ENCODE peak calls at places on chromosomes 7 and 10, in six cellular contexts. One of them, this sample, is unnamed. For H3K9me3 and H3K36me3, the result is how much of the 10 kb centered on the place peaks cover.

GRCh38 chr7:29285861-29286260 is 91.3 kb downstream of the CHN2 start:
- DNase-seq in cardiac muscle cell: no peak
- DNase-seq in fibroblast of lung: no peak
- DNase-seq in SJSA1: no peak
- DNase-seq in CD4-positive, alpha-beta memory T cell: no peak
- DNase-seq in colonic mucosa: no peak
- DNase-seq in this sample: no peak

GRCh38 chr7:28890137-28890536 is 68.0 kb downstream of the TRIL start:
- DNase-seq in cardiac muscle cell: no peak
- DNase-seq in colonic mucosa: no peak
- DNase-seq in SJSA1: no peak
- DNase-seq in CD4-positive, alpha-beta memory T cell: no peak
- DNase-seq in fibroblast of lung: no peak
- DNase-seq in this sample: no peak

GRCh38 chr7:130667593-130668257 is 823 bp downstream of the COPG2 start:
- DNase-seq in fibroblast of lung: peak
- DNase-seq in colonic mucosa: no peak
- DNase-seq in SJSA1: no peak
- DNase-seq in CD4-positive, alpha-beta memory T cell: no peak
- DNase-seq in cardiac muscle cell: peak
- DNase-seq in this sample: no peak

GRCh38 chr7:102463841-102464576 is 654 bp downstream of the ALKBH4 start:
- DNase-seq in cardiac muscle cell: peak
- DNase-seq in CD4-positive, alpha-beta memory T cell: no peak
- DNase-seq in fibroblast of lung: no peak
- DNase-seq in SJSA1: no peak
- DNase-seq in colonic mucosa: no peak
- DNase-seq in this sample: no peak

GRCh38 chr10:124152781-124153600 is 59.6 kb upstream of the CHST15 start:
- DNase-seq in fibroblast of lung: peak
- DNase-seq in SJSA1: peak
- DNase-seq in CD4-positive, alpha-beta memory T cell: peak
- DNase-seq in cardiac muscle cell: peak
- DNase-seq in colonic mucosa: peak
- DNase-seq in this sample: peak

GRCh38 chr7:136971776-136972175 is 103.3 kb downstream of the CHRM2 start:
- DNase-seq in cardiac muscle cell: no peak
- DNase-seq in colonic mucosa: no peak
- DNase-seq in CD4-positive, alpha-beta memory T cell: no peak
- DNase-seq in fibroblast of lung: peak
- DNase-seq in SJSA1: no peak
- DNase-seq in this sample: no peak

GRCh38 chr7:100568936-100569844 is 4.5 kb downstream of the SAP25 start:
- DNase-seq in cardiac muscle cell: peak
- DNase-seq in fibroblast of lung: no peak
- DNase-seq in CD4-positive, alpha-beta memory T cell: peak
- DNase-seq in colonic mucosa: peak
- DNase-seq in SJSA1: peak
- DNase-seq in this sample: no peak

GRCh38 chr7:75772081-75773077 is at the start of gene CCL26:
- DNase-seq in CD4-positive, alpha-beta memory T cell: no peak
- DNase-seq in colonic mucosa: peak
- DNase-seq in cardiac muscle cell: peak
- DNase-seq in SJSA1: peak
- DNase-seq in fibroblast of lung: peak
- DNase-seq in this sample: peak

GRCh38 chr7:24819916-24820689 is 62.8 kb upstream of the GSDME start:
- DNase-seq in CD4-positive, alpha-beta memory T cell: peak
- DNase-seq in fibroblast of lung: peak
- DNase-seq in cardiac muscle cell: peak
- DNase-seq in SJSA1: peak
- DNase-seq in colonic mucosa: peak
- DNase-seq in this sample: peak

DNA sequence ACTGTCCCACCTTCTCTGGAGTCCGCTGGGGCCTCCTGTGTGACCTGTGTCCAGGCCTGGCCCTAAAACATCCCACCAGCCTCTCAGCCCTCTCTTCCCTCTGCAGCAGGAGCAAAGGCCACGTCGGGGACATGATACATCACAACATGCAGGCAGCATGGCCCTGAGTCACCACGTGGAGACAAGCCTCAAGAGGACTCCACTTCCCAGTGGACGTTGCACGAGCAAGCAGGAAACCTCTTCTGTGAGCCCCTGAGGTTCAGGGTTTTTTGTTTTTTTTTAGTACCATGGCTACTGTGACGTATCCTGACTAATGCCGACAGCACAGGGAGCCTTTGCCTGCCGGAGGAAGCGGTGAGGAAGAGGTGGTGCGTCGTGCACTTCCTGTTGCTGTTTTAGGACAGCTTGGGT is 165.9 kb downstream of the DNAJB6 start:
- DNase-seq in fibroblast of lung: no peak
- DNase-seq in SJSA1: peak
- DNase-seq in colonic mucosa: no peak
- DNase-seq in cardiac muscle cell: peak
- DNase-seq in CD4-positive, alpha-beta memory T cell: peak
- DNase-seq in this sample: no peak
- H3K9me3 ChIP-seq in fibroblast of lung: under half
- H3K9me3 ChIP-seq in SJSA1: under half
- H3K9me3 ChIP-seq in colonic mucosa: under half
- H3K9me3 ChIP-seq in cardiac muscle cell: under half
- H3K9me3 ChIP-seq in CD4-positive, alpha-beta memory T cell: under half
- H3K9me3 ChIP-seq in this sample: under half

GRCh38 chr7:158795272-158795671 is 34.0 kb downstream of the ESYT2 start:
- DNase-seq in fibroblast of lung: no peak
- DNase-seq in SJSA1: no peak
- DNase-seq in CD4-positive, alpha-beta memory T cell: no peak
- DNase-seq in colonic mucosa: no peak
- DNase-seq in cardiac muscle cell: no peak
- DNase-seq in this sample: no peak
- H3K36me3 ChIP-seq in fibroblast of lung: under half
- H3K36me3 ChIP-seq in SJSA1: half or more
- H3K36me3 ChIP-seq in CD4-positive, alpha-beta memory T cell: half or more
- H3K36me3 ChIP-seq in colonic mucosa: under half
- H3K36me3 ChIP-seq in cardiac muscle cell: under half
- H3K36me3 ChIP-seq in this sample: under half

DNA sequence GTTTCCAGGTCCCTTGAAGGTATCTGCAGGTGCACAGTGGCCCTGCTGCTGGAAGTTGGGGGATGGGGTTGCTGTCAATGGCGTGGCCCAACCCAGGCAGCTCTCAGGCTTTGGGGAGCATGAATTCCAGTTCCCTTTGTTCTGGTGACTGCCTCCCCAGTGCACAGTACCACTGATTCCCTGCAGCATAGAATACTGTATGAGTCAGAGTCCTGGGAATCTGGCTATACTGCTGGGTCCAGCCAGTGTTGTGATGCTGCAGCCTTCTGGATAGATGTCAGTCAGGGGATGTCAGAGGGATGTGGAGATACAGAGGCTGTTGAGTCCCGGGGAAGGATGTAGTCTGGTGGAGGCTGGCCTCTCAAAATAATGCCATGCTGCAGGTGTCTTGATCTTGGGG is 99.3 kb downstream of the LANCL2 start:
- DNase-seq in cardiac muscle cell: no peak
- DNase-seq in CD4-positive, alpha-beta memory T cell: no peak
- DNase-seq in colonic mucosa: no peak
- DNase-seq in SJSA1: no peak
- DNase-seq in fibroblast of lung: no peak
- DNase-seq in this sample: no peak
- H3K9me3 ChIP-seq in cardiac muscle cell: under half
- H3K9me3 ChIP-seq in CD4-positive, alpha-beta memory T cell: under half
- H3K9me3 ChIP-seq in colonic mucosa: under half
- H3K9me3 ChIP-seq in SJSA1: under half
- H3K9me3 ChIP-seq in fibroblast of lung: under half
- H3K9me3 ChIP-seq in this sample: under half

DNA sequence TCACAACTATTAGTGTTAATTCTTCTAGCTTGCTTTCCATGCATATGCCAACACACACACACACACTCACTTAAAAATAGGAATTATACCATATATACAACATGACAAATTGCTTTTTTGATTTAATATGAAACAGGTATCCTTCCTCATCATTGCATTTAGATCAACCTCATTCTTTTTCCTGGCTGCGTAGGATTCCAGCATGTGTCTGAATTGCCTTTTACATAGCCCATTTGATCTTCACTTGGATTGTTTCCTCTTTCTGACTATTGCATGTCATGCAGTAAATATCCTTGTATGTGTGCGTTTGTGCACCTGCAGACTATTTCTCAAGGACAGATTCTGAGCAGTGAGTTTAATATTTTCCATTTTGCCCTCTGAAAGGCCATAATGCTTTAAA is 28.2 kb downstream of the TACR2 start:
- DNase-seq in cardiac muscle cell: no peak
- DNase-seq in SJSA1: no peak
- DNase-seq in colonic mucosa: no peak
- DNase-seq in CD4-positive, alpha-beta memory T cell: no peak
- DNase-seq in fibroblast of lung: no peak
- DNase-seq in this sample: no peak
- H3K36me3 ChIP-seq in cardiac muscle cell: half or more
- H3K36me3 ChIP-seq in SJSA1: half or more
- H3K36me3 ChIP-seq in colonic mucosa: under half
- H3K36me3 ChIP-seq in CD4-positive, alpha-beta memory T cell: half or more
- H3K36me3 ChIP-seq in fibroblast of lung: under half
- H3K36me3 ChIP-seq in this sample: half or more

DNA sequence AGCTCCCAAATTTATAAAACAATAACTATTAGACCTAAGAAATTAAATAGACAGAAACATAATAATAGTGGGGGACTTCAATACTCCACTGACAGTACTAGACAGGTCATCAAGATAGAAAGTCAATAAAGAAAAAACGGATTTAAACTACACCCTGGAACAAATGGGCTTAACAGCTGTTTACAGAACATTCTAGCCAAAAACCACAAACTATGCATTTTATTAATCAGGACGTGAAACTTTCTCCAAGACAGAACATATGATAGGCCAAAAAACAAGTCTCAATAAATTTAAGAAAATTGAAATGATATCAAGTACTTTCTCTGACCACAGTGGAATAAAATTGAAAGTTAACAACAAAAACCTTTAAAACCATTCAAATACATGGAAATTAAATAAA is 46.4 kb downstream of the ZNF680 start:
- DNase-seq in fibroblast of lung: no peak
- DNase-seq in colonic mucosa: no peak
- DNase-seq in CD4-positive, alpha-beta memory T cell: no peak
- DNase-seq in cardiac muscle cell: peak
- DNase-seq in SJSA1: no peak
- DNase-seq in this sample: no peak
- H3K9me3 ChIP-seq in fibroblast of lung: under half
- H3K9me3 ChIP-seq in colonic mucosa: under half
- H3K9me3 ChIP-seq in CD4-positive, alpha-beta memory T cell: under half
- H3K9me3 ChIP-seq in cardiac muscle cell: under half
- H3K9me3 ChIP-seq in SJSA1: under half
- H3K9me3 ChIP-seq in this sample: under half

GRCh38 chr10:127129104-127129503 is 67.3 kb downstream of the INSYN2A start:
- DNase-seq in cardiac muscle cell: no peak
- DNase-seq in colonic mucosa: no peak
- DNase-seq in fibroblast of lung: no peak
- DNase-seq in SJSA1: no peak
- DNase-seq in CD4-positive, alpha-beta memory T cell: no peak
- DNase-seq in this sample: no peak

GRCh38 chr10:127125331-127125730 is 71.1 kb downstream of the INSYN2A start:
- DNase-seq in cardiac muscle cell: no peak
- DNase-seq in SJSA1: no peak
- DNase-seq in CD4-positive, alpha-beta memory T cell: no peak
- DNase-seq in colonic mucosa: no peak
- DNase-seq in fibroblast of lung: no peak
- DNase-seq in this sample: no peak

GRCh38 chr10:127123626-127124025 is 72.8 kb downstream of the INSYN2A start:
- DNase-seq in CD4-positive, alpha-beta memory T cell: no peak
- DNase-seq in cardiac muscle cell: peak
- DNase-seq in SJSA1: no peak
- DNase-seq in fibroblast of lung: no peak
- DNase-seq in colonic mucosa: no peak
- DNase-seq in this sample: no peak

GRCh38 chr10:127132434-127132833 is 64.0 kb downstream of the INSYN2A start:
- DNase-seq in fibroblast of lung: no peak
- DNase-seq in cardiac muscle cell: no peak
- DNase-seq in colonic mucosa: no peak
- DNase-seq in SJSA1: no peak
- DNase-seq in CD4-positive, alpha-beta memory T cell: no peak
- DNase-seq in this sample: no peak

DNA sequence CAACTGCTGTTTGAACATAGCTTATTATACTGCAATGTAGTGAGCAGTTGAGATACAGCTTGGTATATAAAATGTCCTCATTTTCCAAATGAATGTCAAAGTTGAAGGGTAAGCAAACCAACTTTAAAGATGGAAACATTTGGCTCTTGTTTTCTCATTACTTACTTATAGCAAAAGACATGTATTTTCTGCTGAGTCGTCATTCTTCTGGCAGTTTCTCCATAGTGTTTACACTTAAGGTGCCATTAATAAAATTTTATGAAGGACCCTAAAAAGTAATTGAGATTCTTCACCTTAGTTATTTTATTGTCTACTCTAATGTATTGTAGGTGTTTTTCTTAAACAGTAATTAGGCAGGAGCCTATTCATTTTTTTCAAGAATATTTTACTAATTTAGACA is 68.6 kb downstream of the INSYN2A start:
- DNase-seq in CD4-positive, alpha-beta memory T cell: no peak
- DNase-seq in colonic mucosa: no peak
- DNase-seq in fibroblast of lung: no peak
- DNase-seq in cardiac muscle cell: no peak
- DNase-seq in SJSA1: no peak
- DNase-seq in this sample: no peak
- H3K36me3 ChIP-seq in CD4-positive, alpha-beta memory T cell: under half
- H3K36me3 ChIP-seq in colonic mucosa: under half
- H3K36me3 ChIP-seq in fibroblast of lung: under half
- H3K36me3 ChIP-seq in cardiac muscle cell: under half
- H3K36me3 ChIP-seq in SJSA1: under half
- H3K36me3 ChIP-seq in this sample: under half

DNA sequence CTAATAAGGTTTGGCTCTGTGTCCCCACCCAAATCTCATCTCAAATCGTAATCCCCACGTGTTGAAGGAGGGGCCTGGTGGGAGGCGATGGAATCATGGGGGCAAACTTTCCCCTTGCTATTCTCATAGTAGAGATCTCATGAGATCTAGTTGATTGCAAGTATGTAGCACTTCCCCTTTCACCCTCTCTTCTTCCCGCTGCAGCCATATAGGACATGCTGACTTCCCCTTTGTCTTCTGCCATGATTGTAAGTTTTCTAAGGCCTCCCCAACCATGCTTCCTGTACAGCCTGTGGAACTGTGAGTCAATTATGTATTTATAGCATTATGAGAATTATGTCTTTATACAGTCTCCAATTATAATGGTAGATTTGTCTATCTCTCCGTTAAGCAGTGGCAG is 594.5 kb downstream of the ACTR3B start:
- DNase-seq in fibroblast of lung: no peak
- DNase-seq in SJSA1: no peak
- DNase-seq in colonic mucosa: no peak
- DNase-seq in CD4-positive, alpha-beta memory T cell: no peak
- DNase-seq in cardiac muscle cell: no peak
- DNase-seq in this sample: no peak
- H3K9me3 ChIP-seq in fibroblast of lung: under half
- H3K9me3 ChIP-seq in SJSA1: under half
- H3K9me3 ChIP-seq in colonic mucosa: under half
- H3K9me3 ChIP-seq in CD4-positive, alpha-beta memory T cell: under half
- H3K9me3 ChIP-seq in cardiac muscle cell: under half
- H3K9me3 ChIP-seq in this sample: under half

GRCh38 chr7:6399351-6399750 is 48.4 kb downstream of the DAGLB start:
- DNase-seq in colonic mucosa: no peak
- DNase-seq in CD4-positive, alpha-beta memory T cell: no peak
- DNase-seq in SJSA1: no peak
- DNase-seq in cardiac muscle cell: no peak
- DNase-seq in fibroblast of lung: no peak
- DNase-seq in this sample: no peak
- H3K36me3 ChIP-seq in colonic mucosa: under half
- H3K36me3 ChIP-seq in CD4-positive, alpha-beta memory T cell: under half
- H3K36me3 ChIP-seq in SJSA1: half or more
- H3K36me3 ChIP-seq in cardiac muscle cell: under half
- H3K36me3 ChIP-seq in fibroblast of lung: under half
- H3K36me3 ChIP-seq in this sample: half or more

GRCh38 chr7:158110661-158111555 is 476.7 kb downstream of the PTPRN2 start:
- DNase-seq in fibroblast of lung: no peak
- DNase-seq in SJSA1: peak
- DNase-seq in CD4-positive, alpha-beta memory T cell: no peak
- DNase-seq in cardiac muscle cell: no peak
- DNase-seq in colonic mucosa: no peak
- DNase-seq in this sample: no peak
- H3K9me3 ChIP-seq in fibroblast of lung: under half
- H3K9me3 ChIP-seq in SJSA1: under half
- H3K9me3 ChIP-seq in CD4-positive, alpha-beta memory T cell: under half
- H3K9me3 ChIP-seq in cardiac muscle cell: under half
- H3K9me3 ChIP-seq in colonic mucosa: under half
- H3K9me3 ChIP-seq in this sample: under half

This sample was measured in MG63.